ENCODE peak calls at places on chromosomes 4 and X, in eight cellular contexts. A, R, W, H, N, X, J and Q are unnamed samples.

GRCh38 chr4:38621004-38621684 is 42.9 kb upstream of the KLF3 start:
- DNase-seq in X (no peak), A (no peak), R (no peak), N (peak; percentile 91), J (peak; percentile 91), W (peak; percentile 44), H (no peak), Q (no peak)

GRCh38 chr4:24857996-24858395 is 54.8 kb downstream of the CCDC149 start:
- DNase-seq in H (no peak), R (no peak), W (no peak), J (peak; percentile 59), A (no peak), N (no peak), X (no peak), Q (no peak)

GRCh38 chrX:31124536-31124935 is 52.7 kb upstream of the FTHL17 start:
- DNase-seq in X (no peak), W (no peak), A (no peak), H (no peak), R (no peak), J (no peak), N (no peak), Q (peak; percentile 42)

GRCh38 chr4:123397276-123398150 is 918 bp downstream of the SPRY1 start:
- DNase-seq in H (peak; percentile 76), J (peak; percentile 78), R (peak; percentile 78), X (peak; percentile 71), A (peak; percentile 57), N (peak; percentile 68), W (peak; percentile 75), Q (peak; percentile 67)

GRCh38 chrX:10631416-10632145 is 11.2 kb upstream of the MID1 start:
- DNase-seq in N (peak; percentile 75), W (no peak), J (no peak), H (no peak), A (no peak), X (no peak), R (no peak), Q (no peak)

GRCh38 chr4:170272959-170273358 is 183.2 kb upstream of the AADAT start:
- DNase-seq in A (no peak), J (no peak), N (no peak), X (no peak), W (no peak), R (no peak), H (no peak), Q (no peak)

GRCh38 chr4:55125087-55125721 is at the start of gene KDR:
- DNase-seq in H (peak; percentile 54), X (peak; percentile 65), J (peak; percentile 58), W (no peak), R (no peak), N (peak; percentile 29), A (peak; percentile 20), Q (peak; percentile 53)

GRCh38 chr4:87012265-87012953 is 77.6 kb downstream of the AFF1 start:
- DNase-seq in J (no peak), W (peak; percentile 63), N (no peak), X (no peak), H (no peak), A (no peak), R (no peak), Q (no peak)

GRCh38 chr4:10162341-10163000 is 45.9 kb upstream of the WDR1 start:
- DNase-seq in N (no peak), A (no peak), J (no peak), X (no peak), H (no peak), W (peak; percentile 59), R (no peak), Q (no peak)

GRCh38 chr4:138832563-138832962 is 183.0 kb upstream of the NOCT start:
- DNase-seq in A (no peak), N (no peak), J (no peak), H (no peak), R (no peak), X (no peak), W (no peak), Q (no peak)

GRCh38 chr4:186924723-186925122 is 201.1 kb upstream of the FAT1 start:
- DNase-seq in A (no peak), X (no peak), J (no peak), W (no peak), R (no peak), H (no peak), N (no peak), Q (no peak)

GRCh38 chr4:45438047-45438446 is 685.8 kb downstream of the GABRG1 start:
- DNase-seq in W (no peak), A (no peak), H (no peak), X (no peak), J (peak; percentile 6), R (no peak), N (no peak), Q (no peak)

GRCh38 chr4:96228463-96228862 is 388.6 kb downstream of the PDHA2 start:
- DNase-seq in A (no peak), H (no peak), X (no peak), W (peak; percentile 1), R (no peak), N (no peak), J (no peak), Q (no peak)

GRCh38 chr4:47855350-47855749 is 17.5 kb upstream of the CORIN start:
- DNase-seq in R (no peak), N (no peak), W (no peak), J (no peak), H (no peak), A (no peak), X (no peak), Q (no peak)

GRCh38 chrX:47722260-47722659 is 63.3 kb upstream of the UXT start:
- DNase-seq in X (no peak), W (no peak), J (no peak), N (no peak), H (no peak), R (no peak), A (no peak), Q (no peak)

GRCh38 chr4:154184238-154184637 is 307.4 kb downstream of the DCHS2 start:
- DNase-seq in W (no peak), R (no peak), H (no peak), A (no peak), X (no peak), J (no peak), N (no peak), Q (no peak)

GRCh38 chrX:8272846-8273245 is 101.8 kb upstream of the VCX2 start:
- DNase-seq in J (peak; percentile 45), X (no peak), A (no peak), W (no peak), H (no peak), N (no peak), R (no peak), Q (no peak)

GRCh38 chr4:52873191-52873590 is 11.1 kb downstream of the RASL11B start:
- DNase-seq in X (no peak), A (no peak), R (no peak), J (peak; percentile 32), H (no peak), W (no peak), N (peak; percentile 33), Q (no peak)

GRCh38 chrX:100696699-100697351 is 35.1 kb downstream of the SYTL4 start:
- DNase-seq in A (no peak), N (no peak), H (no peak), X (no peak), R (no peak), J (no peak), W (no peak), Q (no peak)

GRCh38 chr4:153224474-153224873 is 20.2 kb downstream of the TRIM2 start:
- DNase-seq in J (no peak), X (no peak), W (no peak), R (no peak), N (no peak), H (no peak), A (no peak), Q (no peak)

GRCh38 chrX:13694983-13695382 is 6.1 kb downstream of the RAB9A start:
- DNase-seq in H (no peak), X (no peak), J (no peak), W (no peak), R (no peak), A (no peak), N (no peak), Q (no peak)
- H3K4me1 ChIP-seq in H (peaks cover 44% of the 10 kb centered on the region), X (peaks cover 12% of the 10 kb centered on the region), J (peaks cover 30% of the 10 kb centered on the region), W (peaks cover 43% of the 10 kb centered on the region), R (no peaks in the 10 kb centered on the region), A (no peaks in the 10 kb centered on the region), N (peaks cover 15% of the 10 kb centered on the region), Q (peaks cover 16% of the 10 kb centered on the region)

GRCh38 chr4:159966741-159967140 is 863.9 kb downstream of the RAPGEF2 start:
- DNase-seq in W (no peak), R (no peak), J (no peak), H (no peak), X (no peak), A (no peak), N (no peak), Q (no peak)
- H3K9me3 ChIP-seq in W (no peaks in the 10 kb centered on the region), R (no peaks in the 10 kb centered on the region), J (no peaks in the 10 kb centered on the region), H (no peaks in the 10 kb centered on the region), X (no peaks in the 10 kb centered on the region), A (no peaks in the 10 kb centered on the region), N (no peaks in the 10 kb centered on the region), Q (no peaks in the 10 kb centered on the region)

DNA sequence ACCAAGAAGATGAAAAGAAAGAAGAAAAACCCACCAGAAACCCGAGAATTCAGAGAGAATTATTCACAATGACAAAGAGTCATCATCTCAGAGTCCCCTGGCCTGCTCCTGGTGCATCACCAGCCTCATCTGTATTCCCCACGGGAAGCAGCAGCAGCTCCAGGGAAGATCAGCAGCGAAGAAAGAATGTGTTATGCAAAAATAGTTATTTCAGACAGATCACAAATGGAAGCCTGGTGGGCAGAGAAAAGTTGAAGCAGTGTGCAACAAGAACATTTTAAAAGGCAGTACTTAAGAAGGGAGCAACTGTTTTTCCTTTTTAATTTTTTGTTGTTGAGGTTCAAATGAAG is 189.2 kb downstream of the PPP3CA start:
- DNase-seq in H (no peak), A (no peak), R (no peak), N (no peak), X (no peak), W (no peak), J (no peak), Q (no peak)
- H3K4me1 ChIP-seq in H (peaks cover 15% of the 10 kb centered on the region), A (no peaks in the 10 kb centered on the region), R (no peaks in the 10 kb centered on the region), N (peaks cover 41% of the 10 kb centered on the region), X (peaks cover 4% of the 10 kb centered on the region), W (no peaks in the 10 kb centered on the region), J (no peaks in the 10 kb centered on the region), Q (peaks cover 52% of the 10 kb centered on the region)

GRCh38 chr4:135598151-135598550 is 1396.6 kb upstream of the PABPC4L start:
- DNase-seq in W (no peak), X (no peak), A (no peak), R (no peak), N (no peak), H (no peak), J (no peak), Q (no peak)
- H3K9me3 ChIP-seq in W (no peaks in the 10 kb centered on the region), X (peaks cover 3% of the 10 kb centered on the region), A (no peaks in the 10 kb centered on the region), R (no peaks in the 10 kb centered on the region), N (no peaks in the 10 kb centered on the region), H (peaks cover 8% of the 10 kb centered on the region), J (no peaks in the 10 kb centered on the region), Q (no peaks in the 10 kb centered on the region)

DNA sequence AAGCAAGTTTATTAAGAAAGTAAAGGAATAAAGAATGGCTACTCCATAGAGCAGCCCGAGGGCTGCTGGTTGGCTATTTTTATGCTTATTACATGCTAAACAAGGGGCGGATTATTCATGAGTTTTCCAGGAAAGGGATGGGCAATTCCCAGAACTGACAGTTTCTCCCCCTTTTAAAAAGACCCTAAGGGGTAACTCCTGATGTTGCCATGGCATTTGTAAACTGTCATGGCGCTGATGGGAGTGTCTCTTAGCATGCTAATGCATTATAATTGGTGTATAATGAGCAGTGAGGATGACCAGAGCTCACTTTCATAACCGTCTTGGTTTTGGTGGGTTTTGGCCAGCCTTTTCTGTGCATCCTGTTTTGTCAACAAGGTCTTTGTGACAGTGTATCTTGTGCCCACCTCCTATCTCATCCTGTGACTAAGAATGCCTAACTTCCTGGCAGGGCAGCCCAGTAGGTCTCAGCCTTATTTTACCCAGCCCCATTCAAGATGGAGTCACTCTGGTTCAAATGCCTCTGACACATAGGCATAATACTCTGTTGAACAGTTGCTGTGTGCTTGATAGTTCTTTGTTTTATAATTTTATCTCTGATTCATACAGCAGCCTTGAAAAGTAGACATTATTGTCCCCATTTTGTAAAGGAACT is 25.8 kb downstream of the GAB1 start:
- DNase-seq in J (no peak), W (no peak), A (no peak), X (no peak), N (no peak), H (no peak), R (no peak), Q (no peak)
- H3K4me1 ChIP-seq in J (no peaks in the 10 kb centered on the region), W (peaks cover 20% of the 10 kb centered on the region), A (no peaks in the 10 kb centered on the region), X (no peaks in the 10 kb centered on the region), N (peaks cover 25% of the 10 kb centered on the region), H (peaks cover 53% of the 10 kb centered on the region), R (no peaks in the 10 kb centered on the region), Q (peaks cover 17% of the 10 kb centered on the region)